ENCODE peak calls at places on chromosomes 3 and 15, in four cellular contexts. J, N, E and L are unnamed samples.

GRCh38 chr3:23758253-23758838 is 47.4 kb upstream of the UBE2E1 start:
- DNase-seq in J (no peak), N (no peak), E (no peak), L (no peak)

GRCh38 chr3:170469151-170470062 is 50.7 kb downstream of the CLDN11 start:
- DNase-seq in J (no peak), N (no peak), E (peak), L (no peak)

GRCh38 chr3:101633186-101633585 is 43.7 kb downstream of the ZBTB11 start:
- DNase-seq in J (no peak), N (no peak), E (no peak), L (no peak)

GRCh38 chr3:196741401-196741761 is 1.7 kb downstream of the PAK2 start:
- DNase-seq in J (no peak), N (no peak), E (no peak), L (no peak)

GRCh38 chr3:64445318-64446300 is 220.3 kb upstream of the PRICKLE2 start:
- DNase-seq in J (peak), N (no peak), E (no peak), L (no peak)

GRCh38 chr3:134463676-134464611 is 21.8 kb downstream of the ANAPC13 start:
- DNase-seq in J (peak), N (no peak), E (peak), L (no peak)

GRCh38 chr3:191330309-191330712 is at the start of gene UTS2B:
- DNase-seq in J (peak), N (no peak), E (peak), L (no peak)

GRCh38 chr15:90585863-90586262 is 56.1 kb downstream of the CRTC3 start:
- DNase-seq in J (peak), N (no peak), E (peak), L (no peak)

GRCh38 chr3:132347095-132347494 is 29.9 kb downstream of the ACP3 start:
- DNase-seq in J (no peak), N (no peak), E (peak), L (no peak)

GRCh38 chr3:40477671-40478070 is 749 bp downstream of the ZNF619 start:
- DNase-seq in J (peak), N (no peak), E (no peak), L (no peak)

GRCh38 chr3:191065183-191065805 is 133.7 kb upstream of the OSTN start:
- DNase-seq in J (peak), N (no peak), E (peak), L (no peak)

GRCh38 chr3:157695586-157695985 is 192.4 kb upstream of the VEPH1 start:
- DNase-seq in J (no peak), N (no peak), E (no peak), L (no peak)

GRCh38 chr3:43792904-43793303 is 102.2 kb downstream of the ABHD5 start:
- DNase-seq in J (peak), N (no peak), E (peak), L (no peak)